ENCODE peak calls at places on chromosomes 13 and 19, in four cellular contexts. One of them, this sample, is unnamed.

GRCh38 chr13:33111414-33112110 is 95.3 kb downstream of the KL start:
- DNase-seq in OCI-LY7: no peak
- DNase-seq in brain microvascular endothelial cell: peak; percentile 60
- DNase-seq in SK-N-SH: no peak
- DNase-seq in this sample: no peak

GRCh38 chr19:50178320-50178719 is 15.2 kb upstream of the IZUMO2 start:
- DNase-seq in OCI-LY7: peak; percentile 15
- DNase-seq in brain microvascular endothelial cell: no peak
- DNase-seq in SK-N-SH: no peak
- DNase-seq in this sample: no peak

GRCh38 chr19:43674630-43674982 is 4.6 kb upstream of the PLAUR start:
- DNase-seq in OCI-LY7: no peak
- DNase-seq in brain microvascular endothelial cell: no peak
- DNase-seq in SK-N-SH: no peak
- DNase-seq in this sample: no peak

GRCh38 chr19:6185093-6185824 is 49.8 kb downstream of the ACSBG2 start:
- DNase-seq in OCI-LY7: no peak
- DNase-seq in brain microvascular endothelial cell: no peak
- DNase-seq in SK-N-SH: no peak
- DNase-seq in this sample: no peak

GRCh38 chr19:5960005-5961001 is 17.6 kb downstream of the RANBP3 start:
- DNase-seq in OCI-LY7: no peak
- DNase-seq in brain microvascular endothelial cell: no peak
- DNase-seq in SK-N-SH: peak; percentile 90
- DNase-seq in this sample: no peak

GRCh38 chr13:65090191-65090590 is 2139.9 kb downstream of the PCDH9 start:
- DNase-seq in OCI-LY7: no peak
- DNase-seq in brain microvascular endothelial cell: no peak
- DNase-seq in SK-N-SH: no peak
- DNase-seq in this sample: no peak

GRCh38 chr19:17950310-17951150 is 16.4 kb upstream of the KCNN1 start:
- DNase-seq in OCI-LY7: no peak
- DNase-seq in brain microvascular endothelial cell: no peak
- DNase-seq in SK-N-SH: no peak
- DNase-seq in this sample: no peak

GRCh38 chr13:99426426-99426825 is 74.8 kb upstream of the TM9SF2 start:
- DNase-seq in OCI-LY7: no peak
- DNase-seq in brain microvascular endothelial cell: no peak
- DNase-seq in SK-N-SH: no peak
- DNase-seq in this sample: no peak

GRCh38 chr19:35725216-35725861 is 7.5 kb downstream of the KMT2B start:
- DNase-seq in OCI-LY7: no peak
- DNase-seq in brain microvascular endothelial cell: no peak
- DNase-seq in SK-N-SH: no peak
- DNase-seq in this sample: no peak

GRCh38 chr19:4908781-4909171 is 525 bp upstream of the UHRF1 start:
- DNase-seq in OCI-LY7: no peak
- DNase-seq in brain microvascular endothelial cell: no peak
- DNase-seq in SK-N-SH: peak; percentile 49
- DNase-seq in this sample: no peak

GRCh38 chr19:32869369-32870153 is at the start of gene SLC7A9:
- DNase-seq in OCI-LY7: no peak
- DNase-seq in brain microvascular endothelial cell: no peak
- DNase-seq in SK-N-SH: no peak
- DNase-seq in this sample: no peak

GRCh38 chr13:24264976-24265375 is 44.4 kb upstream of the C1QTNF9 start:
- DNase-seq in OCI-LY7: no peak
- DNase-seq in brain microvascular endothelial cell: no peak
- DNase-seq in SK-N-SH: no peak
- DNase-seq in this sample: no peak

GRCh38 chr19:35318679-35319448 is 10.1 kb upstream of the CD22 start:
- DNase-seq in OCI-LY7: no peak
- DNase-seq in brain microvascular endothelial cell: peak; percentile 49
- DNase-seq in SK-N-SH: no peak
- DNase-seq in this sample: peak; percentile 56

GRCh38 chr19:44875666-44876418 is 15.2 kb upstream of the TOMM40 start:
- DNase-seq in OCI-LY7: no peak
- DNase-seq in brain microvascular endothelial cell: peak; percentile 43
- DNase-seq in SK-N-SH: no peak
- DNase-seq in this sample: no peak

GRCh38 chr19:28063702-28064101 is 1149.2 kb downstream of the UQCRFS1 start:
- DNase-seq in OCI-LY7: no peak
- DNase-seq in brain microvascular endothelial cell: no peak
- DNase-seq in SK-N-SH: no peak
- DNase-seq in this sample: no peak

GRCh38 chr13:59494560-59494970 is 669.2 kb downstream of the DIAPH3 start:
- DNase-seq in OCI-LY7: no peak
- DNase-seq in brain microvascular endothelial cell: peak; percentile 77
- DNase-seq in SK-N-SH: no peak
- DNase-seq in this sample: peak; percentile 21

GRCh38 chr13:76884167-76884566 is 2.0 kb downstream of the KCTD12 start:
- DNase-seq in OCI-LY7: no peak
- DNase-seq in brain microvascular endothelial cell: peak; percentile 29
- DNase-seq in SK-N-SH: no peak
- DNase-seq in this sample: no peak

GRCh38 chr19:11767633-11768133 is 883 bp downstream of the ZNF441 start:
- DNase-seq in OCI-LY7: peak; percentile 53
- DNase-seq in brain microvascular endothelial cell: peak; percentile 9
- DNase-seq in SK-N-SH: peak; percentile 57
- DNase-seq in this sample: peak; percentile 16

GRCh38 chr19:12224676-12225075 is 61.8 kb downstream of the ZNF136 start:
- DNase-seq in OCI-LY7: no peak
- DNase-seq in brain microvascular endothelial cell: peak; percentile 9
- DNase-seq in SK-N-SH: no peak
- DNase-seq in this sample: no peak

GRCh38 chr13:50685491-50685890 is 158.0 kb downstream of the DLEU7 start:
- DNase-seq in OCI-LY7: no peak
- DNase-seq in brain microvascular endothelial cell: peak; percentile 58
- DNase-seq in SK-N-SH: no peak
- DNase-seq in this sample: no peak

GRCh38 chr19:5993516-5994406 is 15.8 kb upstream of the RANBP3 start:
- DNase-seq in OCI-LY7: no peak
- DNase-seq in brain microvascular endothelial cell: peak; percentile 27
- DNase-seq in SK-N-SH: peak; percentile 93
- DNase-seq in this sample: no peak

GRCh38 chr13:57311009-57311586 is 144.1 kb downstream of the PRR20E start:
- DNase-seq in OCI-LY7: no peak
- DNase-seq in brain microvascular endothelial cell: no peak
- DNase-seq in SK-N-SH: no peak
- DNase-seq in this sample: no peak

GRCh38 chr19:42989851-42990250 is 36.4 kb downstream of the PSG11 start:
- DNase-seq in OCI-LY7: no peak
- DNase-seq in brain microvascular endothelial cell: no peak
- DNase-seq in SK-N-SH: no peak
- DNase-seq in this sample: no peak

GRCh38 chr13:32669030-32669646 is 82.9 kb downstream of the PDS5B start:
- DNase-seq in OCI-LY7: peak; percentile 79
- DNase-seq in brain microvascular endothelial cell: peak; percentile 22
- DNase-seq in SK-N-SH: peak; percentile 36
- DNase-seq in this sample: peak; percentile 16

GRCh38 chr19:57419439-57419838 is 8.5 kb downstream of the ZNF17 start:
- DNase-seq in OCI-LY7: no peak
- DNase-seq in brain microvascular endothelial cell: no peak
- DNase-seq in SK-N-SH: no peak
- DNase-seq in this sample: no peak

GRCh38 chr13:66305960-66306617 is 924.0 kb downstream of the PCDH9 start:
- DNase-seq in OCI-LY7: no peak
- DNase-seq in brain microvascular endothelial cell: no peak
- DNase-seq in SK-N-SH: no peak
- DNase-seq in this sample: no peak

GRCh38 chr19:35462476-35462953 is 14.5 kb downstream of the FFAR2 start:
- DNase-seq in OCI-LY7: peak; percentile 83
- DNase-seq in brain microvascular endothelial cell: no peak
- DNase-seq in SK-N-SH: no peak
- DNase-seq in this sample: no peak

DNA sequence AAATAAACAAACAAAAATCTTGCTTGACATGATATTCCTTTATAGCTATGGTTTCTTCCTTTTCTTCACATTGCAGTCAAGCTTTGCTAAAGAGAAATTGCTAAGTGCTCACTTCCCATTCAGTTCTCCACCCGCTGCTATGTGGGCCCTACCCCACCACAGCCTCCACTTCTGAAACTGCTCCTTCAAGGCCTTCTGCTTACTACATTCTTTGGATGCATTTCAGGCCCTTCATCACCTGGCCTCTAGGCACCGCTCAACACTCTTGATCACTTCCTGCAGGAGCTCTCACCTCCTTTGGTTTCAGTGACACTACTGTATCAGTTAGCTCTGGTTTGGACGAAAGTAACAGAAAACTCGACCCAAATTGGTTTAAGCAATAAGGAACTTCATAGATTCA is 72.4 kb downstream of the KLF5 start:
- DNase-seq in OCI-LY7: no peak
- DNase-seq in brain microvascular endothelial cell: no peak
- DNase-seq in SK-N-SH: no peak
- DNase-seq in this sample: no peak
- H3K4me3 ChIP-seq in OCI-LY7: no peak overlapping the region
- H3K4me3 ChIP-seq in brain microvascular endothelial cell: no peak overlapping the region
- H3K4me3 ChIP-seq in SK-N-SH: no peak overlapping the region
- H3K4me3 ChIP-seq in this sample: no peak overlapping the region

DNA sequence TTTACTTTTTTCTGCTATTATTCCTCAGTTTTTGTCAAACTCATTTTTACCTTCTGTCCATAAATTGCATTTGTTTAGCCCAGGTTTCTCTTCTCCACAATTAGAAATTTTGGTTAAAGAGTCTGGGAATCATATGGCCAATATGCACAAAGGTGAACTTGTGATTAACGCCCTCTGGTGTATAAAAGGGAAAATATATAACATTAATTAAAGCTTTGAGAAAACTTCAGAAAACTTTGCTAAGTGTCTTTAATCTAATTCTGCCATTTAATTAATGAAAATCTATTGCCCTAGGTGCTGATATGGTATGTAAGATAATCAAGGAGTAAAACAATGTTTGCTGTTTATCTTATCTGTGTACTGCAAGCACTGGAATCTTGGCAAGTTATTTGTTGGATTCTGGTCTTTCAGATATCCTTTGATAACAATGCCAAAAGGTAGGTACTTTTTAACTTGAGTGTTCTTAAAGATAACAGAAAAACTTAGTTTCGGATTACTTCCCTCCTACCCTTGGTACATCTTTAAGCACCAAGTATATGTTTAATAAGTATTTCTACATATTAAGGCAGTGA is 402.6 kb downstream of the SUCLA2 start:
- DNase-seq in OCI-LY7: peak; percentile 11
- DNase-seq in brain microvascular endothelial cell: no peak
- DNase-seq in SK-N-SH: peak; percentile 7
- DNase-seq in this sample: no peak
- TF ChIP-seq CTCF in OCI-LY7: peak; percentile 77
- TF ChIP-seq CTCF in brain microvascular endothelial cell: peak; percentile 5
- TF ChIP-seq CTCF in SK-N-SH: peak; percentile 61
- TF ChIP-seq CTCF in this sample: peak; percentile 18

DNA sequence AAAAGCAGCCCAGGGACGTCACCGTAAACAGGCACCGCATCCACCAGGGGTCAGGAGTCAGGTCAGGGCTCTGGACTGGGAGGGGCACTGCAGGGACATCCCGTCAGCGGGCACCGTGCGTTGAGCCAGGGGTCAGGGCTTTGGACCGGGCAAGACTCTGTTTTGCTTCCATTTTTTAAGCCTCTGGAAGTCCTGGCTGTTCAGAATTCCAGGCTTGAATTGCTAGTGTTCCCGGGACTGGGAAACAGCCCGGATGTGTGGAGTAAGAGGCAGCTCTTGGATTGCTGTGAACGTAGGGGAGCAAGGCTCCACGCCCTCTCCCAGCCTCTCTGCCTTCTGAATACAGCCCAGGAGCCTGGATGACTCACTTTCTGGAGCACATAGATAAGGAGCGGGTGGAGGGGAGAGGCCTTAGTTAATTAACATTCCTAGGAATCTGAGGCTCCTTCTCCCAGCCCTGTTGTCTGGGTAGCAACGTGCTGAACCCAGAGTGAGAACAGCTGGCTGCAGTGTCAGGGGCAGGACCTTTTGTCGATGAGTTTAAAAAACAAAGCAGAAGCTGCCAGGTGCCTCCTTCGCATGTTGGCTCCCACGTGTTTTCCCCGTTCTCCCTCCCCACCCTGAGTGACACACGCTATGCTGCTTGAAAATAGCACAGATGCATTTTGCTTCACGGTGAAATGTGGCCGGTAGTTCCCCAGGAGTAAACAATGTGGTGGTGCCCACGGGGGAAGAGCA is 21.9 kb downstream of the ATP11A start:
- DNase-seq in OCI-LY7: no peak
- DNase-seq in brain microvascular endothelial cell: peak; percentile 88
- DNase-seq in SK-N-SH: no peak
- DNase-seq in this sample: peak; percentile 95
- H3K4me3 ChIP-seq in OCI-LY7: no peak overlapping the region
- H3K4me3 ChIP-seq in brain microvascular endothelial cell: peak overlapping the region; percentile 35
- H3K4me3 ChIP-seq in SK-N-SH: peak overlapping the region; percentile 35
- H3K4me3 ChIP-seq in this sample: peak overlapping the region; percentile 13

DNA sequence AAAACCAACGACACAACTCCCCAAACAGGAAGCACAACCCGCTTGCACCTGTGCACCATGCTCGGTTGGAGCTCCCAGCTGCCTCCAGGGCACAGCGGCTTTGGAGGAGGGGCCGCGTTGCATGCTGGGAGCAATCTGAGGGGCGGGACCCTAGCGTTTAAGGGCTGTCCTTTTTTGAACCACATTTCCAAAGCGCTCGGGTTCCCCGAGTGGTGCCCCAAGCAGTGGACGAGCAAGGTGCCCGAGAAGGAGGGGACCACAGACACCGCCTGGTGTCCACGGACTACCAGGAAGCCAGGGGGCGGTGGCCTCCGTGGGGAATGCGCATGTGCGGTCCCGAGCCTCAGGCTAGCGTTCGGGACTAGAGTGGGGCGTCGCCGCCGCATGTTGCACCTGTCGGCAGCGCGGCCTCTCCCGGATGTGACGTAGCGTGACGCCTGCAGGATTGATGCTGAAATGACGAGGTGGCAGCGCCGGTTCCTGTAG is 11.9 kb upstream of the ZNF57 start:
- DNase-seq in OCI-LY7: peak; percentile 91
- DNase-seq in brain microvascular endothelial cell: no peak
- DNase-seq in SK-N-SH: no peak
- DNase-seq in this sample: no peak
- TF ChIP-seq CTCF in OCI-LY7: no peak
- TF ChIP-seq CTCF in brain microvascular endothelial cell: no peak
- TF ChIP-seq CTCF in SK-N-SH: no peak
- TF ChIP-seq CTCF in this sample: no peak

GRCh38 chr19:29528350-29528945 is 2.7 kb downstream of the VSTM2B start:
- DNase-seq in OCI-LY7: peak; percentile 50
- DNase-seq in brain microvascular endothelial cell: peak; percentile 47
- DNase-seq in SK-N-SH: peak; percentile 94
- DNase-seq in this sample: peak; percentile 1

GRCh38 chr19:29529646-29530548 is 4.1 kb downstream of the VSTM2B start:
- DNase-seq in OCI-LY7: no peak
- DNase-seq in brain microvascular endothelial cell: no peak
- DNase-seq in SK-N-SH: peak; percentile 40
- DNase-seq in this sample: no peak

GRCh38 chr19:29530549-29531457 is 5.0 kb downstream of the VSTM2B start:
- DNase-seq in OCI-LY7: no peak
- DNase-seq in brain microvascular endothelial cell: no peak
- DNase-seq in SK-N-SH: no peak
- DNase-seq in this sample: no peak

GRCh38 chr19:29527500-29528328 is 1.9 kb downstream of the VSTM2B start:
- DNase-seq in OCI-LY7: no peak
- DNase-seq in brain microvascular endothelial cell: no peak
- DNase-seq in SK-N-SH: no peak
- DNase-seq in this sample: no peak

GRCh38 chr19:29528946-29529645 is 3.3 kb downstream of the VSTM2B start:
- DNase-seq in OCI-LY7: no peak
- DNase-seq in brain microvascular endothelial cell: no peak
- DNase-seq in SK-N-SH: no peak
- DNase-seq in this sample: no peak
- H3K4me3 ChIP-seq in OCI-LY7: no peak overlapping the region
- H3K4me3 ChIP-seq in brain microvascular endothelial cell: no peak overlapping the region
- H3K4me3 ChIP-seq in SK-N-SH: peak overlapping the region; percentile 60
- H3K4me3 ChIP-seq in this sample: no peak overlapping the region

GRCh38 chr19:41701401-41702075 is 6.9 kb upstream of the CEACAM5 start:
- DNase-seq in OCI-LY7: peak; percentile 20
- DNase-seq in brain microvascular endothelial cell: no peak
- DNase-seq in SK-N-SH: no peak
- DNase-seq in this sample: no peak
- TF ChIP-seq CTCF in OCI-LY7: peak; percentile 78
- TF ChIP-seq CTCF in brain microvascular endothelial cell: no peak
- TF ChIP-seq CTCF in SK-N-SH: peak; percentile 26
- TF ChIP-seq CTCF in this sample: peak; percentile 1

This sample was measured in kidney epithelial cell.